ENCODE peak calls at places on chromosomes 1 and 21, in five cellular contexts. T, J, Q, R and I are unnamed samples.

GRCh38 chr1:89671775-89672488 is 39.0 kb downstream of the LRRC8C start:
- DNase-seq in J (no peak), R (peak), Q (peak), T (no peak), I (no peak)

GRCh38 chr1:44084998-44085675 is 33.5 kb upstream of the KLF17 start:
- DNase-seq in Q (peak), T (no peak), J (no peak), R (peak), I (no peak)

GRCh38 chr1:9267827-9268581 is 24.7 kb upstream of the SPSB1 start:
- DNase-seq in R (no peak), T (no peak), J (no peak), Q (no peak), I (no peak)

GRCh38 chr1:27650527-27651175 is 15.7 kb upstream of the FGR start:
- DNase-seq in Q (no peak), T (no peak), R (peak), J (no peak), I (no peak)

GRCh38 chr1:54904476-54905048 is 17.6 kb upstream of the DHCR24 start:
- DNase-seq in Q (peak), J (no peak), T (no peak), R (peak), I (no peak)

GRCh38 chr1:187465441-187465840 is 636.7 kb downstream of the PLA2G4A start:
- DNase-seq in T (no peak), J (peak), Q (no peak), R (no peak), I (no peak)

GRCh38 chr1:84379128-84379527 is 19.2 kb upstream of the DNASE2B start:
- DNase-seq in T (no peak), Q (peak), R (peak), J (no peak), I (no peak)

GRCh38 chr1:235105051-235106043 is 23.3 kb downstream of the TOMM20 start:
- DNase-seq in T (no peak), R (no peak), J (no peak), Q (peak), I (no peak)

GRCh38 chr1:206643118-206643698 is 7.9 kb downstream of the DYRK3 start:
- DNase-seq in J (no peak), T (no peak), Q (no peak), R (no peak), I (no peak)

GRCh38 chr1:228088586-228089498 is 6.3 kb downstream of the ARF1 start:
- DNase-seq in J (peak), R (no peak), T (no peak), Q (no peak), I (peak)

GRCh38 chr21:15057290-15057689 is 7.5 kb downstream of the NRIP1 start:
- DNase-seq in Q (no peak), J (peak), R (no peak), T (no peak), I (no peak)

GRCh38 chr1:230469271-230469670 is 43.1 kb upstream of the PGBD5 start:
- DNase-seq in J (no peak), R (no peak), T (no peak), Q (no peak), I (no peak)

GRCh38 chr1:180675586-180675985 is 43.8 kb downstream of the XPR1 start:
- DNase-seq in J (no peak), Q (no peak), T (no peak), R (no peak), I (no peak)

GRCh38 chr1:56953386-56953785 is 12.4 kb downstream of the C8B start:
- DNase-seq in Q (no peak), J (no peak), R (no peak), T (no peak), I (no peak)

GRCh38 chr21:37915516-37915915 is 741 bp downstream of the KCNJ6 start:
- DNase-seq in T (peak), Q (no peak), R (no peak), J (no peak), I (no peak)

GRCh38 chr1:100721502-100722205 is 2.1 kb downstream of the VCAM1 start:
- DNase-seq in J (peak), T (no peak), R (peak), Q (peak), I (no peak)

GRCh38 chr1:234885601-234886000 is 243.0 kb downstream of the TOMM20 start:
- DNase-seq in R (no peak), Q (no peak), J (no peak), T (no peak), I (peak)

GRCh38 chr1:237972186-237972585 is 81.5 kb upstream of the ZP4 start:
- DNase-seq in Q (no peak), J (no peak), R (no peak), T (no peak), I (no peak)

GRCh38 chr1:19814244-19814661 is 830 bp downstream of the RNF186 start:
- DNase-seq in R (no peak), Q (no peak), T (no peak), J (no peak), I (no peak)

GRCh38 chr1:229203030-229203751 is 67.7 kb upstream of the RAB4A start:
- DNase-seq in J (no peak), T (peak), R (peak), Q (no peak), I (no peak)

GRCh38 chr21:45308211-45309068 is 20.7 kb upstream of the POFUT2 start:
- DNase-seq in T (no peak), Q (no peak), R (no peak), J (no peak), I (peak)

GRCh38 chr1:20710450-20711284 is 7.1 kb downstream of the KIF17 start:
- DNase-seq in J (no peak), T (no peak), Q (no peak), R (no peak), I (no peak)

GRCh38 chr1:119673171-119673940 is 25.3 kb upstream of the ZNF697 start:
- DNase-seq in Q (no peak), R (peak), T (no peak), J (no peak), I (no peak)

GRCh38 chr1:223645903-223646302 is 19.6 kb downstream of the CAPN8 start:
- DNase-seq in R (no peak), Q (no peak), J (peak), T (no peak), I (no peak)

GRCh38 chr21:42063206-42063577 is 7.9 kb upstream of the UMODL1 start:
- DNase-seq in T (no peak), R (no peak), Q (no peak), J (peak), I (no peak)

GRCh38 chr1:58189453-58189852 is 357.1 kb downstream of the OMA1 start:
- DNase-seq in T (no peak), R (no peak), Q (no peak), J (no peak), I (no peak)

GRCh38 chr1:109927908-109928307 is 17.3 kb downstream of the CSF1 start:
- DNase-seq in R (no peak), J (peak), Q (peak), T (no peak), I (no peak)

GRCh38 chr1:214451591-214451990 is 99.8 kb downstream of the PTPN14 start:
- DNase-seq in R (no peak), T (no peak), Q (no peak), J (no peak), I (no peak)

GRCh38 chr1:29096255-29096896 is 27.3 kb downstream of the TMEM200B start:
- DNase-seq in T (no peak), J (no peak), Q (no peak), R (no peak), I (no peak)

GRCh38 chr1:229192031-229192430 is 78.9 kb upstream of the RAB4A start:
- DNase-seq in T (no peak), J (no peak), R (peak), Q (peak), I (no peak)

GRCh38 chr21:37587203-37587602 is 220.6 kb downstream of the DYRK1A start:
- DNase-seq in R (no peak), T (no peak), J (no peak), Q (no peak), I (no peak)

GRCh38 chr1:2065699-2066098 is 15.5 kb downstream of the PRKCZ start:
- DNase-seq in Q (no peak), R (no peak), T (no peak), J (no peak), I (no peak)

GRCh38 chr1:2068951-2069350 is 18.7 kb downstream of the PRKCZ start:
- DNase-seq in J (no peak), T (no peak), Q (no peak), R (no peak), I (no peak)

GRCh38 chr1:2067981-2068380 is 17.8 kb downstream of the PRKCZ start:
- DNase-seq in Q (no peak), R (no peak), T (no peak), J (no peak), I (no peak)

GRCh38 chr1:2070016-2070415 is 19.8 kb downstream of the PRKCZ start:
- DNase-seq in Q (no peak), R (no peak), T (no peak), J (no peak), I (no peak)

GRCh38 chr1:2067393-2067792 is 17.2 kb downstream of the PRKCZ start:
- DNase-seq in R (no peak), J (no peak), Q (no peak), T (no peak), I (no peak)
- TF ChIP-seq CTCF in R (no peak), J (no peak), Q (no peak), T (no peak), I (no peak)

GRCh38 chr1:165928075-165928731 is 100.8 kb downstream of the UCK2 start:
- DNase-seq in T (peak), Q (peak), J (peak), R (no peak), I (no peak)
- TF ChIP-seq CTCF in T (peak), Q (peak), J (peak), R (peak), I (peak)

DNA sequence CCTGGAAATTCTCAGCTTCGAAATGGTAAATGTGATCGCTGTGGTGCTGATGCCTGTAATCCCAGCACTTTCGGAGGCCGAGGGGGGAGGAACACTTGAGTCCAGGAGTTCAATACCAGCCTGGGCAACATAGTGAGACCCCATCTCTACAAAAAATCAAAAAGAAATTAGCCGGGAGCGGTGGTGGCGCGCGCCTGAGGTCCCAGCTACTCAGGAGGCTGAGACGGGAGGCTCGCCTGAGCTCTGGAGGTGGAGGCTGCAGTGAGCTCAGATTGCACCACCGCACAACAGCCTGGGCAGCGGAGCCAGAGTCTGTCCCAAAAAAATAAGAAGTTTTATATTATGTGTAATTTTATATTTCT is 845 bp upstream of the MRPL20 start:
- DNase-seq in R (no peak), Q (no peak), T (no peak), J (no peak), I (no peak)
- TF ChIP-seq CTCF in R (no peak), Q (no peak), T (no peak), J (no peak), I (no peak)

DNA sequence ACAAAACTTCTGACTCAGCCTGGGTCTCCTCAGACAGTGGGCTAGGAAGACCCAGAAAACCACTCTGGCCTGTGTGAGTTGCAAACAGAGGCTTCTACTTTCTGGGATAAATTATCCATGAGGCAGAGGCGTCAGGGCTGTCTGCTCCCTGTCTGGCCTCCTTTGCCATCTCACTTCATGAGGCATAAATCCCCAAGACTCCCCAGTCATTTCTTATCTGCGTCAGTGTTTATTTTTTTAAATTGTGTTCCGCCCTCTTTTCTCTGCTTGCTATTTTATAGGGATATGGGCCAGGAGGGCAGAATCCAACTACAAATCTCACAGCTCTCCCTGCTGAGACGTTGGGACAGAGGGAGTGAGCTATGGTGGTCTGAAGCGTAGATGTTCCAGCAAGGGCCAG is 80.7 kb upstream of the TRABD2B start:
- DNase-seq in Q (no peak), R (no peak), J (peak), T (no peak), I (no peak)
- TF ChIP-seq CTCF in Q (no peak), R (no peak), J (no peak), T (no peak), I (no peak)

GRCh38 chr1:167342846-167343245 is 122.2 kb downstream of the POU2F1 start:
- DNase-seq in Q (no peak), R (no peak), J (no peak), T (no peak), I (no peak)
- TF ChIP-seq CTCF in Q (no peak), R (peak), J (peak), T (no peak), I (peak)

DNA sequence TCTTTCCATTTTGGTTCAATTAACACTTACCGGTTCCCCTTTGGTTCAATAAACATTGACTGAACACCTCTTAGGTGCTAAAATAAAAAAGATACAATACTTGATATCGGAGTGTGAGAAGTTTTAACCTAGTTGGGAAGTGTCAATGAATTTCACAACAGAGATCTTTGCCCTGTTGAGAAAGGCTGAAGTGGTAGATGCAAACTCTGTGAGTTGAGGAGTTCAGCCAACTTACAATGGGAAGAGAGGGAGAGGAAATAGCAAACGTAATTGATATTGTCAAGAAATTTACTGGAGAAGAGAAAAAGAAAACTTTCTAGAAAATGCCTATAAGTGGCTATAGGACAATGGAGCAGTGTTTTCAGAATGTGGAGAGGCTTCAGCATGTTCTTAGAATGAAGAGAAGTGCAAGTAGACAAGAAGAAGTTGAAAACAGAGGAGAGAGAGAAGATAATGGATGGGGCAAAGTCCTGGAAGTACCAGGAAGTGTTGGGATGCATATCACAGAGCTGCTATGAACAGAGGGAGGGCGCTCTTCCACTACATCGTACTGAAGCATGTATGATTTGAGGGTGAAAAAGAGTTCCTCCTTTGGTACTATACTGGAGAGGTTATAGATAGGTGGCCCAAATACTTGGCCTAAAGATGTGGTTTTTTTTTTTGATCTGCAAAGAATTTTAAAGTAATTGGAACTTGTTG is 48.9 kb downstream of the MEF2D start:
- DNase-seq in J (no peak), R (no peak), T (no peak), Q (no peak), I (no peak)
- TF ChIP-seq CTCF in J (peak), R (no peak), T (no peak), Q (no peak), I (peak)

GRCh38 chr1:11613347-11613746 is 40.9 kb downstream of the FBXO2 start:
- DNase-seq in R (no peak), T (no peak), Q (no peak), J (no peak), I (no peak)
- TF ChIP-seq CTCF in R (no peak), T (no peak), Q (no peak), J (no peak), I (no peak)